ENCODE peak calls at places on chromosome 2, in ten cellular contexts. F is activated effector memory CD4-positive, alpha-beta T cell treated with anti-CD3 and anti-CD28 coated beads, Interleukin-2, amount 50 U/mL, for 16 hours; S is RWPE1; U is ACHN; G is Ammon's horn; J is NCI-H2081 treated with DMSO at 0.1 percent for 48 hours; E is fibroblast of lung; P is stomach; H is kidney; A is WERI-Rb-1. R is an unnamed sample.

GRCh38 chr2:26672818-26673393 is 19.6 kb upstream of the KCNK3 start:
- DNase-seq in A (no peak), G (no peak), F (peak), U (no peak), J (no peak), H (no peak), E (no peak), P (no peak), S (no peak), R (no peak)

GRCh38 chr2:55839182-55839819 is 84.3 kb downstream of the EFEMP1 start:
- DNase-seq in U (no peak), G (no peak), J (peak), A (no peak), E (peak), H (no peak), F (no peak), S (peak), P (peak), R (no peak)

GRCh38 chr2:69196327-69197117 is 183.5 kb downstream of the ANTXR1 start:
- DNase-seq in G (no peak), H (no peak), P (no peak), F (no peak), J (no peak), U (peak), S (no peak), E (peak), A (no peak), R (no peak)

GRCh38 chr2:58680938-58681337 is 439.8 kb upstream of the FANCL start:
- DNase-seq in U (no peak), P (no peak), G (no peak), H (no peak), E (peak), A (no peak), F (no peak), S (peak), J (peak), R (no peak)

GRCh38 chr2:151906633-151906998 is 78.4 kb upstream of the ARL5A start:
- DNase-seq in F (no peak), P (no peak), E (no peak), J (no peak), S (no peak), U (no peak), G (no peak), H (no peak), A (no peak), R (no peak)

GRCh38 chr2:227703280-227703732 is 14.5 kb downstream of the SLC19A3 start:
- DNase-seq in E (peak), G (no peak), U (no peak), H (no peak), A (no peak), F (no peak), S (peak), P (no peak), J (no peak), R (no peak)

GRCh38 chr2:62461707-62462106 is 44.3 kb downstream of the TMEM17 start:
- DNase-seq in G (no peak), P (no peak), J (no peak), A (no peak), E (no peak), F (no peak), S (peak), U (peak), H (no peak), R (peak)

GRCh38 chr2:33106115-33106514 is 159.4 kb downstream of the LTBP1 start:
- DNase-seq in P (no peak), H (no peak), U (no peak), A (no peak), S (no peak), E (no peak), G (no peak), J (no peak), F (no peak), R (no peak)

GRCh38 chr2:233193738-233194137 is 57.7 kb upstream of the ATG16L1 start:
- DNase-seq in F (no peak), E (no peak), S (no peak), A (no peak), H (peak), P (no peak), J (no peak), G (no peak), U (no peak), R (no peak)

GRCh38 chr2:10721344-10722251 is at the start of gene ATP6V1C2:
- DNase-seq in J (no peak), F (peak), E (no peak), H (peak), G (no peak), S (peak), U (peak), P (peak), A (peak), R (no peak)

GRCh38 chr2:57776916-57777315 is 269.7 kb upstream of the VRK2 start:
- DNase-seq in A (no peak), P (no peak), E (no peak), U (no peak), G (no peak), J (no peak), F (no peak), H (no peak), S (no peak), R (no peak)

GRCh38 chr2:137775529-137775928 is 188.7 kb upstream of the HNMT start:
- DNase-seq in U (no peak), J (no peak), A (no peak), H (no peak), E (no peak), S (no peak), P (no peak), G (no peak), F (no peak), R (no peak)

GRCh38 chr2:20472569-20472968 is 25.7 kb downstream of the RHOB start:
- DNase-seq in H (no peak), P (peak), J (no peak), S (no peak), A (peak), U (no peak), G (no peak), E (no peak), F (no peak), R (no peak)

GRCh38 chr2:176685908-176686307 is 416.7 kb downstream of the MTX2 start:
- DNase-seq in P (no peak), J (no peak), E (no peak), F (no peak), G (no peak), U (no peak), H (no peak), S (no peak), A (no peak), R (no peak)